ENCODE peak calls at places on chromosomes 7 and 10, in five cellular contexts. G is stimulated activated CD4-positive, alpha-beta T cell treated with anti-CD3 and anti-CD28 coated beads, Interleukin-4, amount 100 ng/mL, for 4 hours; F is Calu3; Y is choroid plexus epithelial cell; R is cardiac muscle cell. T is an unnamed sample.

GRCh38 chr10:117214401-117214800 is 17.1 kb downstream of the KCNK18 start:
- DNase-seq in G (no peak), F (no peak), Y (peak), R (no peak), T (no peak)

GRCh38 chr10:113069595-113069994 is 119.5 kb downstream of the TCF7L2 start:
- DNase-seq in G (no peak), F (peak), Y (peak), R (peak), T (no peak)

GRCh38 chr7:20200361-20200760 is 16.8 kb downstream of the MACC1 start:
- DNase-seq in G (no peak), F (no peak), Y (no peak), R (no peak), T (no peak)

GRCh38 chr7:139734395-139734794 is 43.4 kb downstream of the HIPK2 start:
- DNase-seq in G (no peak), F (no peak), Y (peak), R (peak), T (peak)

GRCh38 chr7:148819697-148820332 is 64.3 kb downstream of the EZH2 start:
- DNase-seq in G (no peak), F (no peak), Y (peak), R (peak), T (no peak)

GRCh38 chr7:159159731-159160130 is 15.1 kb upstream of the VIPR2 start:
- DNase-seq in G (no peak), F (no peak), Y (no peak), R (no peak), T (no peak)

GRCh38 chr10:109427421-109427820 is 495.9 kb downstream of the XPNPEP1 start:
- DNase-seq in G (no peak), F (no peak), Y (peak), R (no peak), T (no peak)

GRCh38 chr7:147547252-147547897 is 1043.2 kb upstream of the C7orf33 start:
- DNase-seq in G (no peak), F (no peak), Y (peak), R (peak), T (no peak)

GRCh38 chr10:103820101-103821062 is 35.0 kb downstream of the SH3PXD2A start:
- DNase-seq in G (no peak), F (no peak), Y (peak), R (peak), T (no peak)

GRCh38 chr7:46713868-46714596 is 793.0 kb upstream of the IGFBP3 start:
- DNase-seq in G (no peak), F (peak), Y (peak), R (peak), T (peak)

GRCh38 chr7:111528331-111528730 is 34.0 kb downstream of the IMMP2L start:
- DNase-seq in G (no peak), F (no peak), Y (no peak), R (no peak), T (no peak)

GRCh38 chr10:93447970-93448369 is 34.2 kb downstream of the MYOF start:
- DNase-seq in G (no peak), F (no peak), Y (no peak), R (no peak), T (no peak)

GRCh38 chr10:29131952-29132820 is 156.7 kb upstream of the LYZL1 start:
- DNase-seq in G (no peak), F (no peak), Y (peak), R (peak), T (no peak)

GRCh38 chr7:43700059-43700501 is 29.2 kb downstream of the COA1 start:
- DNase-seq in G (no peak), F (no peak), Y (peak), R (peak), T (peak)

GRCh38 chr10:52818019-52818418 is 45.4 kb upstream of the MBL2 start:
- DNase-seq in G (no peak), F (peak), Y (peak), R (peak), T (peak)

GRCh38 chr7:104272767-104273384 is 55.5 kb upstream of the LHFPL3 start:
- DNase-seq in G (no peak), F (peak), Y (peak), R (peak), T (peak)

GRCh38 chr10:7260912-7261700 is 149.7 kb downstream of the SFMBT2 start:
- DNase-seq in G (peak), F (no peak), Y (no peak), R (peak), T (no peak)

GRCh38 chr10:131840788-131841118 is 60.1 kb upstream of the PPP2R2D start:
- DNase-seq in G (no peak), F (no peak), Y (no peak), R (no peak), T (no peak)

GRCh38 chr7:134512271-134512670 is 15.1 kb upstream of the AKR1B10 start:
- DNase-seq in G (no peak), F (no peak), Y (no peak), R (no peak), T (no peak)

GRCh38 chr10:16674147-16674703 is 143.0 kb downstream of the RSU1 start:
- DNase-seq in G (no peak), F (no peak), Y (no peak), R (no peak), T (no peak)

GRCh38 chr10:74199315-74199714 is 48.3 kb downstream of the ADK start:
- DNase-seq in G (no peak), F (no peak), Y (no peak), R (no peak), T (no peak)

GRCh38 chr7:116327751-116328150 is 117.4 kb downstream of the TES start:
- DNase-seq in G (no peak), F (no peak), Y (peak), R (peak), T (no peak)

GRCh38 chr10:33612551-33612950 is 278.1 kb upstream of the NRP1 start:
- DNase-seq in G (no peak), F (no peak), Y (peak), R (peak), T (peak)

GRCh38 chr10:118272090-118272775 is 69.9 kb downstream of the FAM204A start:
- DNase-seq in G (no peak), F (no peak), Y (peak), R (peak), T (peak)

GRCh38 chr10:119189811-119190282 is 11.2 kb upstream of the PRDX3 start:
- DNase-seq in G (no peak), F (no peak), Y (peak), R (peak), T (no peak)

GRCh38 chr10:30495687-30496086 is 61.7 kb downstream of the MAP3K8 start:
- DNase-seq in G (no peak), F (no peak), Y (no peak), R (no peak), T (no peak)

GRCh38 chr10:79098061-79098460 is 29.3 kb downstream of the ZMIZ1 start:
- DNase-seq in G (no peak), F (no peak), Y (no peak), R (no peak), T (peak)

GRCh38 chr7:47292832-47293309 is 289.0 kb downstream of the TNS3 start:
- DNase-seq in G (no peak), F (no peak), Y (peak), R (peak), T (peak)

GRCh38 chr7:101602484-101603241 is 26.4 kb downstream of the MYL10 start:
- DNase-seq in G (peak), F (peak), Y (peak), R (peak), T (peak)

GRCh38 chr10:16566202-16566805 is 44.6 kb upstream of the C1QL3 start:
- DNase-seq in G (no peak), F (no peak), Y (no peak), R (no peak), T (no peak)

GRCh38 chr10:103576862-103577261 is 83.4 kb downstream of the NEURL1 start:
- DNase-seq in G (no peak), F (no peak), Y (no peak), R (no peak), T (no peak)

GRCh38 chr7:1068656-1069055 is 19.3 kb upstream of the GPER1 start:
- DNase-seq in G (no peak), F (no peak), Y (no peak), R (no peak), T (no peak)

GRCh38 chr7:23075571-23075970 is 30.0 kb upstream of the KLHL7 start:
- DNase-seq in G (no peak), F (no peak), Y (no peak), R (no peak), T (peak)